ENCODE peak calls at places on chromosome 19, in five cellular contexts. X, N, F, R and O are unnamed samples.

GRCh38 chr19:3478409-3479176 is 1.7 kb downstream of the SMIM24 start:
- DNase-seq in X (no peak), N (no peak), F (peak), R (no peak), O (no peak)

GRCh38 chr19:1396768-1397679 is 4.3 kb downstream of the GAMT start:
- DNase-seq in X (no peak), N (no peak), F (peak), R (no peak), O (no peak)

GRCh38 chr19:21786931-21787330 is 19.6 kb upstream of the ZNF100 start:
- DNase-seq in X (no peak), N (no peak), F (no peak), R (no peak), O (no peak)

GRCh38 chr19:34480491-34480890 is 1.1 kb upstream of the WTIP start:
- DNase-seq in X (no peak), N (no peak), F (peak), R (no peak), O (peak)

GRCh38 chr19:1690570-1691307 is 38.3 kb upstream of the TCF3 start:
- DNase-seq in X (no peak), N (no peak), F (peak), R (no peak), O (no peak)

GRCh38 chr19:1489463-1489971 is 633 bp downstream of the PCSK4 start:
- DNase-seq in X (no peak), N (no peak), F (peak), R (no peak), O (no peak)

GRCh38 chr19:11549386-11549953 is 9.6 kb downstream of the ELOF1 start:
- DNase-seq in X (no peak), N (no peak), F (peak), R (no peak), O (no peak)

GRCh38 chr19:6527893-6528543 is 2.8 kb upstream of the TNFSF9 start:
- DNase-seq in X (no peak), N (no peak), F (no peak), R (no peak), O (peak)

GRCh38 chr19:13401388-13401787 is 104.9 kb downstream of the CACNA1A start:
- DNase-seq in X (peak), N (no peak), F (no peak), R (peak), O (no peak)

GRCh38 chr19:58311345-58311744 is 6.2 kb downstream of the ERVK3-1 start:
- DNase-seq in X (no peak), N (no peak), F (no peak), R (no peak), O (no peak)

GRCh38 chr19:12766051-12766521 is 9.3 kb downstream of the HOOK2 start:
- DNase-seq in X (peak), N (no peak), F (peak), R (peak), O (peak)

GRCh38 chr19:10836478-10837325 is 690 bp upstream of the TMED1 start:
- DNase-seq in X (peak), N (no peak), F (peak), R (no peak), O (peak)

GRCh38 chr19:13033819-13034611 is 38.7 kb downstream of the NFIX start:
- DNase-seq in X (peak), N (no peak), F (no peak), R (peak), O (peak)

GRCh38 chr19:35247526-35248309 is 1.1 kb upstream of the LSR start:
- DNase-seq in X (peak), N (no peak), F (peak), R (no peak), O (peak)

GRCh38 chr19:19515764-19516519 is at the start of gene NDUFA13:
- DNase-seq in X (peak), N (peak), F (peak), R (peak), O (peak)

GRCh38 chr19:17357078-17357666 is 19.8 kb downstream of the GTPBP3 start:
- DNase-seq in X (no peak), N (no peak), F (no peak), R (no peak), O (no peak)

GRCh38 chr19:47013041-47013517 is 6.6 kb upstream of the NPAS1 start:
- DNase-seq in X (peak), N (peak), F (peak), R (peak), O (peak)

GRCh38 chr19:55305491-55305890 is 19.6 kb downstream of the TMEM150B start:
- DNase-seq in X (peak), N (no peak), F (no peak), R (no peak), O (peak)

GRCh38 chr19:37905936-37906867 is at the start of gene WDR87:
- DNase-seq in X (peak), N (no peak), F (peak), R (no peak), O (peak)

GRCh38 chr19:49663224-49663623 is 2.4 kb downstream of the IRF3 start:
- DNase-seq in X (no peak), N (no peak), F (peak), R (no peak), O (no peak)

GRCh38 chr19:49665301-49666119 is at the start of the genes BCL2L12 and IRF3:
- DNase-seq in X (peak), N (peak), F (peak), R (peak), O (peak)

GRCh38 chr19:49664171-49665070 is 1.2 kb downstream of the IRF3 start:
- DNase-seq in X (peak), N (no peak), F (peak), R (peak), O (peak)

GRCh38 chr19:49667473-49667872 is 1.7 kb downstream of the BCL2L12 start:
- DNase-seq in X (no peak), N (no peak), F (no peak), R (no peak), O (no peak)

DNA sequence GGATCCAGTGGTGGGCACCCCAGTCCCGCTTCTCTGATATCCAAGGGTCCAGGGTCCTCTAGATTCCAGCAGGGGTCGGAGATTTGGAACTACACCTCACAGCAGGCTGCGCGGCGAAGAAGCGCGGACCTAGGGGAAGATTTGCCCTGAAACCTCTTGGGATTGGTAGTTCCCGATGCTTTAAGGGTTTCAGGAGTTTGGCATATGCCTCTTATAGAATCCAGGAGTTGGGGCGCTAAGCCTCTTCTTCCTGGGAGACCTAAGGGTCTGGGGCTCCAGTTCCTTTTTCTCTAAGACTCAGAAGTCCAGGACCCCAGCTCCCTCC is 349 bp downstream of the BCL2L12 start:
- DNase-seq in X (peak), N (no peak), F (no peak), R (no peak), O (no peak)
- TF ChIP-seq CTCF in X (no peak), N (peak), F (no peak), R (peak), O (no peak)

DNA sequence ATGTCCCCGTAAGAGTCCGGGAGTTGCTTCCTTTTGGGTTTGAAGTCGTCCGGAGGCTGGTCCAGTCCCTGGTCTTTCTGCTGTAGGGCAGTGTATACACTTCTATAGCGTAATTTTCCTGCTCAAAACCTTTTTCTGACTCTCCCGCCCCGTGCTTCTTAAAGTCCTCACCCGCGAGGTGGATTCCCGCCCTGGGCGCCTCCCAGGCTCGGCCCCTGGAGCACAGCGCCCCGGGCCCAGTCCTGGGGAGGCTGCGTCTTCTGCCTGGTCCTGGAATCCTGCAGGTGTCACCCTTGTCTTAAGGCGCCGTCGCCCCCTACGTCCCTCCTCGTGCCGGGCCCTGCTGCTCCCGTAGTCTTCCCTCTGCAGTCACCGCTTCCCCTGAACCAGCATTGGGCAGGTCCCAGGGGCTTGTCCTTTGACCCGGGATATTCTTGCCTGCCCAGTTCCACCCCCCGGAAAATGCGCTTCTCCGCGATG is 34.4 kb upstream of the ZNF808 start:
- DNase-seq in X (no peak), N (no peak), F (peak), R (no peak), O (no peak)
- TF ChIP-seq CTCF in X (no peak), N (no peak), F (no peak), R (no peak), O (no peak)

DNA sequence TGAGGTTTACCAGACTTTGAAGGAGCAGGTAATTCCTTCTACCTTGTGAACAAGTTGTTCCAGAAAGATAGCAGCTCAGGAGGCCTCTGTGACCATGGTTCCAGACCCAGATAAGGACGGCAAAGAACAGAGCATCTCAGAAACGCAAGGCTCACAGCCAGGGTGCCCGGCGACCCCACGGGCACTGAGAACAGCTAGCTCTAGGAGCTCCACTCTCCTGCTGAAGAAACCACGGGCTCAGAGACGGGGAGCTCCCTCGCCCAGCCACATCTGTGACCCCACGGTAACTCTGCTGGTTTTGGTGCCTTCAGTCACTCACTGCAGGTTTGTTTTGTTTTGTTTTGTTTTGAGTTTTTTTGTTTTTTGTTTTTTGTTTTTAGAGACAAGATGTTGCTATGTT is 16.0 kb upstream of the NCCRP1 start:
- DNase-seq in X (no peak), N (no peak), F (no peak), R (no peak), O (no peak)
- TF ChIP-seq CTCF in X (no peak), N (no peak), F (no peak), R (no peak), O (no peak)

GRCh38 chr19:30783936-30784335 is 411.8 kb downstream of the ZNF536 start:
- DNase-seq in X (no peak), N (no peak), F (peak), R (no peak), O (no peak)
- TF ChIP-seq CTCF in X (no peak), N (no peak), F (no peak), R (no peak), O (no peak)

DNA sequence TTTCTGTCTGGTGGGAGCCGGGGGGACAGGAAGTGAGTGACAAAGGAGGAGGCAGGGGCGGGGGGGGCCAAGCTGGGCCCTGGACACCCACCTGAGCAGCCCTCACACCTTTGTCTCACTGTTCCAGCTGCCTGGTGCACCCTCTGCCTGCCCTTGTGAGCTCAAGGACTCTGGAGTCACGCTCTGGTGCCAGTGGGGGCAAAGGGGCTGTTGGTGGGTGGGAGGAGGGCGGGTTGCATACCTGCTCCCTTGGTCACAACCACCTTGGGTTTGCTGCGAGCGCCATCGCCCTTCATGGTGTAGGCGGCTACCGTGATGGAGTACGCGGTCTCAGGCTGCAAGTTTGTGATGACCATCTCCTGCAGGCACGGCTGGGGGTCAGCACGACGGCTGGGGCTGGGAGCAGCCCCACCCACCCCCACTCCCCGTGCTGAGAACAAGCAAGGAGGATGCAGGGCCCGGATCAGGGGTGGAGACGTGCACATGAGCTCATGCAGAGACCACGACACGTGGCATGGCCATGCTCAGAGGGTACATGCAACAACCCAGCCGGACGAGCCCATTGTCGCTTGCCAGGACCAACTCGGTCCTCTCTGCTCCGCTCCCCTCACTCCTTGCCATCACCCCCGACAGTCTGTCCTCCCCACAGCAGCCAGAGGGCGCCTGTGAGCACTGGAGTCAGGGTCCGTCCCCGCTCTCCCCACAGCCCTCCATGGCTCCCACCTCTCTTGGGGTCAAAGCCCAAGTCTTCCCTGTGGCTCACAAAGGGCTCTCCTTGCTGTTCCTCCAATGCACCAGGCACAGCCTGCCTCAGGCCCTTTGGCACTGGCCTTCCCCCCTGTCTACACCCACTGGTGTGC is 114.9 kb downstream of the PTPRS start:
- DNase-seq in X (no peak), N (no peak), F (no peak), R (no peak), O (no peak)
- TF ChIP-seq CTCF in X (peak), N (peak), F (no peak), R (peak), O (no peak)

DNA sequence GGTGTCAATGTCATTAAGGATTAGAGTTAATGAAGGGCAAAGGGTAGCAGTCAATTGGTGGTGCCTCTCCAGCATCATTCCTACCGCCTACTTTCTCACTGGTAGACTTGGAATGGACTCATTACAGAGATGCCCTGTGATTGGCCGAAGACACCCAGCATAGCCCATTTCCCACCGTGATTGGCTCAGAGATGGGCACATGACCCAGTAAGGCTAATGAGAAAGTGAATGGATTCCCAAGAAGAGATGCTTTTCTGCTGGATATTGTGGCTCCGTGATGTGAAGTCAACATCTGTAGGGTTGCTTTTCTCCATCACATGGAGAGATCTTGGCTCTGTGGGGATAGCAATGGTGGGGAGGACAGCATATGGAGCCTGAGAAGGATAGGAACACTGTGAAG is 11.6 kb downstream of the VSIG10L start:
- DNase-seq in X (no peak), N (no peak), F (no peak), R (no peak), O (no peak)
- TF ChIP-seq CTCF in X (no peak), N (no peak), F (no peak), R (no peak), O (no peak)

GRCh38 chr19:18425515-18426415 is 6.6 kb downstream of the SSBP4 start:
- DNase-seq in X (no peak), N (no peak), F (peak), R (peak), O (peak)
- TF ChIP-seq CTCF in X (no peak), N (peak), F (no peak), R (peak), O (no peak)

GRCh38 chr19:8835877-8836276 is 3.7 kb downstream of the MBD3L1 start:
- DNase-seq in X (no peak), N (no peak), F (no peak), R (no peak), O (no peak)

GRCh38 chr19:8835446-8835845 is 3.3 kb downstream of the MBD3L1 start:
- DNase-seq in X (no peak), N (no peak), F (no peak), R (no peak), O (no peak)

GRCh38 chr19:8831373-8831772 is 731 bp downstream of the ZNF558 start:
- DNase-seq in X (no peak), N (no peak), F (no peak), R (no peak), O (no peak)

GRCh38 chr19:8831832-8832131 is 322 bp downstream of the ZNF558 start:
- DNase-seq in X (no peak), N (no peak), F (no peak), R (no peak), O (no peak)

DNA sequence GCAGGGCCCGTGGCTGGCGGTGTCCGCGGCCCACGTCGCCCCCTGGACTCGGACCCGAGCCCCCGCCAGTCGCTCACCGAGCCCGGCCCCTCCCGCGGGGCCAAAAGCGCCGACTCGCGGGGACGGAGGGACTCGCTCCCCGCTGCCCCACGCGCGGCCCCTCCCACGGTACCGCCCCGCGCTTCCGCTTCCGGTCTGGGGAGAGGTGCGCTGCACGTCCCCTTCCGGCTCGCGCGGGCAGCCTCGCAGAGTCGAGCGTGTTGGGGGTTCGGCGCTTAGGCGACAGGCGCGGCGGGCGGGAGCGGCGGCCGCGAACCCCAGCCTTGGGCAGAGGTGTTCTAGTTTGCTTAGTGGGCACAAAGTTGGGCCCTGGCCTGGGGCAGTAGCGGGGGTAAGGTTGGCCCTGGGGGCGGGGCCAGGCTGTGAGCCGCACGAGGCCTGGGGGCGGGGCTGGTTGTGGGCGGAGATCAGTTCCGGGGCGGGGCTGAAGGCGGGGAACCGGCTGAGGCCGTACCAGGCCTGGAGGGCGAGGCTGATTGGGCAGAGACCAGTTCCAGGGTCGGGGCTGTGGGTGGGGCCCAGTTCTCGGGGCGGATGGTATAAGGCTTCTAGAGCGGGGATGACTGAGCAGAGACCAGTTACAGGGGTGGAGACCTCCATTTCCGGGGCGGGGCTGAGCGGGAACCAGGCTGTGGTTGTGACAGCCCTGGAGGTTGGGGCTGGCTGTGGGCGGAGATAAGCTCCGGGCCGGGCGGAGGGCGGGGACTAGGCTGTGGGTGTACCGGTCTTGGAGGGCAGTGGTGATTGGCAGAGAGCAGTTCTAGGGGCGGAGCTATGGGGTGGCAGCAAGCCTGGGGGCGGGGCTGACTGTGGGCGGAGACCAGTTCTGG is at the start of the genes MBD3L1 and ZNF558:
- DNase-seq in X (peak), N (peak), F (peak), R (peak), O (peak)
- TF ChIP-seq CTCF in X (peak), N (no peak), F (peak), R (peak), O (no peak)

GRCh38 chr19:40907968-40908735 is 26.1 kb upstream of the CYP2A7 start:
- DNase-seq in X (no peak), N (no peak), F (peak), R (no peak), O (no peak)

GRCh38 chr19:40906512-40906911 is 24.5 kb upstream of the CYP2A7 start:
- DNase-seq in X (no peak), N (no peak), F (no peak), R (no peak), O (no peak)

GRCh38 chr19:40908981-40909380 is 26.9 kb upstream of the CYP2A7 start:
- DNase-seq in X (no peak), N (no peak), F (no peak), R (no peak), O (no peak)
- TF ChIP-seq CTCF in X (peak), N (no peak), F (no peak), R (no peak), O (no peak)

GRCh38 chr19:41930322-41930722 is 2.1 kb upstream of the ERFL start:
- DNase-seq in X (no peak), N (no peak), F (no peak), R (no peak), O (no peak)

GRCh38 chr19:41933131-41933458 is 4.8 kb upstream of the ERFL start:
- DNase-seq in X (no peak), N (no peak), F (no peak), R (no peak), O (no peak)

GRCh38 chr19:41929536-41930071 is 1.4 kb upstream of the ERFL start:
- DNase-seq in X (no peak), N (no peak), F (no peak), R (no peak), O (no peak)

GRCh38 chr19:41932259-41933130 is 4.2 kb upstream of the ERFL start:
- DNase-seq in X (no peak), N (no peak), F (peak), R (no peak), O (no peak)

GRCh38 chr19:41930926-41931592 is 2.8 kb upstream of the ERFL start:
- DNase-seq in X (no peak), N (no peak), F (peak), R (no peak), O (no peak)
- TF ChIP-seq CTCF in X (peak), N (peak), F (peak), R (peak), O (no peak)